ENCODE peak calls at places on chromosomes 3 and 15, in six cellular contexts. X, I, M, O, R and C are unnamed samples.

GRCh38 chr3:197021231-197021630 is 8.4 kb downstream of the MELTF start:
- DNase-seq in X (no peak), I (peak; percentile 46), M (peak; percentile 16), O (peak; percentile 37), R (no peak), C (no peak)

GRCh38 chr3:21750291-21750690 is 719 bp downstream of the ZNF385D start:
- DNase-seq in X (no peak), I (no peak), M (no peak), O (no peak), R (no peak), C (no peak)

GRCh38 chr15:29139540-29140459 is 129.8 kb downstream of the NSMCE3 start:
- DNase-seq in X (no peak), I (no peak), M (peak; percentile 38), O (no peak), R (peak; percentile 44), C (peak; percentile 66)

GRCh38 chr3:77541203-77541922 is 501.5 kb downstream of the ROBO2 start:
- DNase-seq in X (no peak), I (no peak), M (no peak), O (no peak), R (no peak), C (no peak)

GRCh38 chr15:67907175-67907723 is 67.4 kb upstream of the RNU6-1 start:
- DNase-seq in X (no peak), I (no peak), M (no peak), O (no peak), R (no peak), C (no peak)

GRCh38 chr3:71581451-71581980 is 2.0 kb downstream of the FOXP1 start:
- DNase-seq in X (peak; percentile 54), I (peak; percentile 70), M (peak; percentile 42), O (peak; percentile 78), R (peak; percentile 23), C (peak; percentile 48)

GRCh38 chr3:196757876-196758739 is 18.5 kb downstream of the PAK2 start:
- DNase-seq in X (no peak), I (no peak), M (no peak), O (no peak), R (peak; percentile 44), C (no peak)

GRCh38 chr15:69826818-69827174 is 270.9 kb downstream of the TLE3 start:
- DNase-seq in X (no peak), I (no peak), M (no peak), O (no peak), R (no peak), C (no peak)

GRCh38 chr3:131553495-131554247 is 50.9 kb upstream of the MRPL3 start:
- DNase-seq in X (no peak), I (no peak), M (no peak), O (no peak), R (no peak), C (no peak)

GRCh38 chr3:132641837-132642538 is 17.6 kb downstream of the ACAD11 start:
- DNase-seq in X (no peak), I (no peak), M (no peak), O (no peak), R (peak; percentile 37), C (no peak)

GRCh38 chr3:123656241-123656640 is 71.4 kb upstream of the HACD2 start:
- DNase-seq in X (no peak), I (no peak), M (no peak), O (no peak), R (no peak), C (no peak)

GRCh38 chr3:100992086-100993033 is 861 bp downstream of the ABI3BP start:
- DNase-seq in X (no peak), I (no peak), M (no peak), O (no peak), R (peak; percentile 16), C (no peak)

GRCh38 chr3:133901083-133901482 is 5.4 kb upstream of the RAB6B start:
- DNase-seq in X (no peak), I (no peak), M (no peak), O (no peak), R (no peak), C (no peak)

GRCh38 chr3:34421762-34422161 is 623.3 kb downstream of the PDCD6IP start:
- DNase-seq in X (no peak), I (no peak), M (no peak), O (no peak), R (no peak), C (no peak)

GRCh38 chr3:141373768-141374526 is 5.6 kb downstream of the ZBTB38 start:
- DNase-seq in X (no peak), I (no peak), M (no peak), O (no peak), R (peak; percentile 31), C (no peak)

GRCh38 chr3:37107846-37108245 is 66.5 kb downstream of the LRRFIP2 start:
- DNase-seq in X (no peak), I (no peak), M (no peak), O (no peak), R (no peak), C (no peak)

GRCh38 chr15:36589971-36590370 is 10.5 kb downstream of the CDIN1 start:
- DNase-seq in X (no peak), I (no peak), M (no peak), O (no peak), R (no peak), C (no peak)

GRCh38 chr3:150738688-150739087 is 24.3 kb downstream of the SIAH2 start:
- DNase-seq in X (no peak), I (no peak), M (no peak), O (no peak), R (no peak), C (no peak)

GRCh38 chr15:36130641-36131310 is 448.6 kb upstream of the CDIN1 start:
- DNase-seq in X (no peak), I (no peak), M (no peak), O (no peak), R (no peak), C (no peak)

GRCh38 chr3:43618142-43618541 is 3.7 kb downstream of the ANO10 start:
- DNase-seq in X (no peak), I (no peak), M (no peak), O (no peak), R (no peak), C (no peak)

GRCh38 chr15:89654847-89655805 is at the start of gene KIF7:
- DNase-seq in X (peak; percentile 61), I (peak; percentile 71), M (peak; percentile 31), O (no peak), R (peak; percentile 42), C (no peak)

GRCh38 chr15:54082836-54083492 is 104.7 kb downstream of the UNC13C start:
- DNase-seq in X (no peak), I (no peak), M (no peak), O (no peak), R (peak; percentile 3), C (no peak)

DNA sequence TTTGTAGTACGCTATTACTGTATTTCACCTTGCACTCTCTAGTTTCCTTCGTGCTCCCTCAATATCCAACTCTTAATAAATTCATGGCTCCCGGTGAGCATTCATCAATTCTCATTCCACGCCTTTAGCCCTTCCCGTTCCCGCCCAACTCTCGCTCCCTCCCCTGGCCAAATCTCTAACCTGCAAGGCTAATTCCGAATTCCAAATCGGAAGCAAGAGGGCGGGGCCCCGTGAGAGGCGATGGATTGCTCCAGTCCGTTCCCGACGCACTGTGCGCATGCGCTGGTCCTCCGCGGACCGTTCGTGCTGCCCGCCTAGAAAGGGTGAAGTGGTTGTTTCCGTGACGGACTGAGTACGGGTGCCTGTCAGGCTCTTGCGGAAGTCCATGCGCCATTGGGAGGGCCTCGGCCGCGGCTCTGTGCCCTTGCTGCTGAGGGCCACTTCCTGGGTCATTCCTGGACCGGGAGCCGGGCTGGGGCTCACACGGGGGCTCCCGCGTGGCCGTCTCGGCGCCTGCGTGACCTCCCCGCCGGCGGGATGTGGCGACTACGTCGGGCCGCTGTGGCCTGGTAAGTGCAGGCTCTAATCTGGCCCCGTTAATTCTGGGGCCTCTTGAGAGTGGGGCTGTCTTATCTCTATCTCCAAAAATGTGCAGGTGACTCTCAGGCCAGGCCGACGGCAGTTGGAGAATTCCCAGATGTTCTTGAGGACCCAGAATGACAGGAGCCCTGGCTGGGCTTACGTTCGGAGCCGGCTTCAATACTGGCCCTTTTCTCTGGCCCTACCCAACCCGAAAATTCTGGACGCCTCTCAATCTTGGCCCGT is at the start of gene OPA1:
- DNase-seq in X (peak; percentile 99), I (peak; percentile 99), M (peak; percentile 97), O (peak; percentile 99), R (peak; percentile 98), C (peak; percentile 99)
- TF ChIP-seq POLR2A in X (peak; percentile 53), I (peak; percentile 73), M (peak; percentile 53), O (no peak), R (peak; percentile 43), C (peak; percentile 91)

DNA sequence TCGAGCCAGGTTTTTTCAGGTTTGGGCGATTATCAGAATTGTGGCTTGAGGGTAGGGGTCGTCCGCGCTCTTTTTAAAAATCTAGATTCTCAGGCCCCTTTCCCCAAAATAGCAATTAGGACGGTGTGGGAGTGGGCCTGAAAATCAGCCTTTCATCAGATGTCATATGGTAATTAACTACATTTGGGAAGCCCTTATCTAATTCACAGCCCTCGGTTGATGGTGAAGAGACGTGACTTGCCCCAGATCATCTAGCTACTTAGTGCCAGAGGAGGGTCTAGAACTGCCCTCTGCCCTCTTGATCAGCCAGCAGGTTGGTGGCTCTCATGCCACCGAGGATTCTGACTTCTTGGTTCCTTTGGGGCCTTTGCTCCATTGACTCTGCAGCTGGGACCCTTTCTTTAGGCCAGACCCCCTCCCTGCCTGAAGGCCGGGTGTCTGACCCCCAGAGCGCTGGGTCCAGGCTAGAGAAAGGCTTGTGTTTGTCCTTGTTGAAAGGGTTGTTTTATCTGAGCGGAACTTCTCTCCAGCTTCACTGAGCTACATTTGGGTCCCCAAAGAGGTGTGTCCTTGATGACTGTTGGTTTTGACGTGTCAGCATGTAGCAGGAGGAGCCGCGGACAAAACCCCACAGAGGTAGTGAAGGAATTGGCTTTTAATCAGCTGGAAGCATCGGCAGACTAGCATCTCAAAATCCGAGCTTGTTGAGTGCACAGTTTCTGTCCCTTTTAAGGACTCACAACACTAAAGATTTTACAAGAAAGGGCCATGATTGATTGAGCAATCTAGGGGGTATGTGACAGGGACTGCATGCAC is 857 bp downstream of the AEN start:
- DNase-seq in X (no peak), I (peak; percentile 48), M (no peak), O (no peak), R (peak; percentile 45), C (peak; percentile 52)
- H3K4me3 ChIP-seq in X (peak overlapping the region; percentile 96), I (peak overlapping the region; percentile 95), M (peak overlapping the region; percentile 99), O (peak overlapping the region; percentile 91), R (peak overlapping the region; percentile 82), C (peak overlapping the region; percentile 69)

DNA sequence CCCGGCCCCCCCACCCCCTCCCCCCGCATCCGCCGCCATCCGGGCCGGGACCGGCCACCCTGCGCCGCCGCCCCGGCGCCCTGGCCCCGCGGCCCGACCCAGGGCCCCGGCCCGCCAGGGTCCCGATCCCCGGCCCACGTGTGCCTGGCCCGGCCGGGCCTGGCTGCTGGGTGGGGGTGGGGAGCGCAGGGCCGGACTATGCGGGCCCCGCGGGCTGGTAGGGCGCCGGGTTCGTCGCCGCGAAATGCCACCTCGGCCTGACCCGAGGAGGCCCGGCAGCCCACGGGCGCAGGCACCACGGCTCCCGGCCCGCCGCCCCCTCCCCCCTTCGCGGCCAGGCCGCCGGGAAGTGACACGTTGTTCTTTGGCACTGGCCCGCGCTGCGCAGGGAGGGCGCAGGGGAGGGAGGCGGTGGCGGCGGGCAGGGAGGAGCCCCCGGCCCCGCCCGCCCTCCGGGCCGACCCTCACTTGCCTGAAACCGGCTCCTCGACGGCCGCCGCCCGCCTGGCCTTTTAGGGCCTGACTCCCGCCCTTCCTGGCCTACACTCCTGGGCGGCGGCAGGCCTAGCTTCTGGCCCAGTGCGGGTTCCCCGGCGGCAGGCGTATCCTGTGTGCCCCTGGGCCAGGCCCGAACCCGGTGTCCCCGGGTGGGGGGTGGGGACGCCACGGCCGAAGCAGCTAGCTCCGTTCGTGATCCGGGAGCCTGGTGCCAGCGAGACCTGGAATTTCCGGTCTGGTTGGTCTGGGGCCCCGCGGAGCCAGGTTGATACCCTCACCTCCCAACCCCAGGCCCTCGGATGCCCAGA is 497 bp downstream of the EIF4G1 start:
- DNase-seq in X (peak; percentile 88), I (peak; percentile 94), M (peak; percentile 83), O (peak; percentile 94), R (peak; percentile 60), C (peak; percentile 83)
- TF ChIP-seq POLR2A in X (peak; percentile 61), I (peak; percentile 42), M (no peak), O (no peak), R (peak; percentile 43), C (peak; percentile 46)

GRCh38 chr3:13189639-13190375 is 116.6 kb upstream of the IQSEC1 start:
- DNase-seq in X (no peak), I (peak; percentile 54), M (no peak), O (no peak), R (no peak), C (peak; percentile 36)
- H3K4me3 ChIP-seq in X (no peak overlapping the region), I (no peak overlapping the region), M (no peak overlapping the region), O (no peak overlapping the region), R (no peak overlapping the region), C (no peak overlapping the region)